ENCODE peak calls at places on chromosomes 16 and 17, in six cellular contexts. L, I, S, B, X and E are unnamed samples.
A peak's percentile ranks its signal among the peaks of the same experiment; 100 is the strongest.

GRCh38 chr17:8997994-8998628 is 23.2 kb upstream of the NTN1 start:
- DNase-seq in B (peak; percentile 85), L (peak; percentile 48), X (peak; percentile 67), S (peak; percentile 74), I (peak; percentile 60), E (peak; percentile 61)

GRCh38 chr16:69274699-69275235 is 36.4 kb upstream of the VPS4A start:
- DNase-seq in I (no peak), X (no peak), B (no peak), S (no peak), L (no peak), E (no peak)

GRCh38 chr16:26129997-26130396 is 438.2 kb downstream of the HS3ST4 start:
- DNase-seq in S (no peak), B (no peak), X (no peak), I (no peak), L (no peak), E (no peak)

GRCh38 chr16:21164521-21165168 is 6.2 kb downstream of the LDAF1 start:
- DNase-seq in L (no peak), X (no peak), S (no peak), I (no peak), B (no peak), E (no peak)

GRCh38 chr16:85080923-85081498 is 31.3 kb downstream of the CIBAR2 start:
- DNase-seq in L (no peak), B (no peak), S (no peak), X (no peak), I (no peak), E (no peak)

GRCh38 chr16:67801889-67802288 is 4.5 kb downstream of the RANBP10 start:
- DNase-seq in X (no peak), B (no peak), I (no peak), L (no peak), S (no peak), E (no peak)

GRCh38 chr16:80803341-80804060 is 897 bp downstream of the CDYL2 start:
- DNase-seq in I (peak; percentile 37), S (peak; percentile 47), X (peak; percentile 26), L (peak; percentile 13), B (peak; percentile 90), E (peak; percentile 14)

GRCh38 chr16:82726306-82726705 is 99.5 kb downstream of the CDH13 start:
- DNase-seq in X (no peak), I (no peak), B (no peak), L (no peak), S (no peak), E (no peak)

GRCh38 chr16:67969286-67970039 is 1.0 kb upstream of the SLC12A4 start:
- DNase-seq in B (peak; percentile 78), I (no peak), X (no peak), S (no peak), L (no peak), E (no peak)

DNA sequence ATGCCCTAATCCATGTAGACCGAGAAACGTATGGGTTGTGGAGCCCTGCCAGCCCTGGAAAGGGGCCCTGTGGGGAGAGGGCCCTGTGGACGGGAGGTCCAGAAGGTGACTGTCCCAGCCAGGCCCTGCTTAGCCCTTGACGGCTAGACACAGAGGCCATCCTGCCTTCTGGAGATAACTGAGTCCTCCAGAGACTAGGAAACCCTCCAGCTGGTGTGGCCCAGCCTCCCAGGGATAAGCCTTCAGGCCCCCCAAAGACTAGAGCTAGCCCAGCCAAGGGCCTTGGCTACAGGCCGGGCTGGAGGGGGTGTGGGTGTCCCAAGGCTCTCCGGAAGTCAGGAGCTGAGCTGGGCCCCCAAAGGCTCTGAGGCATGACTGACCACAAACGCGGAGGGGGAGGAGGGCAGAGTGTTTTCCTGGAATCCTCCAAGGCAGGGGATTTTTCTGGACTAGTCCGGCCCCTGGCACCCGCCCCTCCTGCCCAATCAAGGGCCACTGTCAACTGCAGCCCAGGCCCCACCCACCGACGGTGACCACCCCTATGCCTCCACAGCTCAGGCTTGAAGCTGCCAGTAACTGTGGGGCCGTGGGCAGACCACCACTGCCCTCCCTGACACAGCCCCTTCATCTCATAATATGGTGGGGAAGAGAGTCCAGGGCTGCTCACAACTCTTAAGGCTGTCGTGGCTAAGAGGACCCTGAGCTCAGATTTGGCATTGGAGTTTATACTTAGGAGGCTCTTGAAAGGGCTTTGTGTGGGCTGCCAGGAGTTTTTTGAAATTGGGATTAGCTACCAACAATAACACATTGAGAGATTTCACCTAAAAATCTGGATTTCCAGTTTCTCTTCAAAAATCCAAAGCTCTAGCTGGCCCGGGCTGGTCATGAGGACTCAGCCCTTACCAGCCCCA is 823 bp upstream of the VASN start:
- DNase-seq in B (peak; percentile 77), S (peak; percentile 61), X (peak; percentile 57), L (peak; percentile 98), I (no peak), E (no peak)
- H3K4me3 ChIP-seq in B (peak overlapping the region; percentile 67), S (no peak overlapping the region), X (no peak overlapping the region), L (peak overlapping the region; percentile 28), I (no peak overlapping the region), E (no peak overlapping the region)

GRCh38 chr16:60776311-60776710 is 1259.9 kb downstream of the CDH8 start:
- DNase-seq in L (no peak), I (no peak), S (no peak), X (no peak), B (no peak), E (no peak)

GRCh38 chr16:60771138-60771537 is 1265.1 kb downstream of the CDH8 start:
- DNase-seq in B (no peak), L (no peak), I (peak; percentile 79), X (no peak), S (no peak), E (peak; percentile 14)
- TF ChIP-seq CTCF in B (no peak), L (no peak), I (no peak), X (no peak), S (no peak), E (no peak)

DNA sequence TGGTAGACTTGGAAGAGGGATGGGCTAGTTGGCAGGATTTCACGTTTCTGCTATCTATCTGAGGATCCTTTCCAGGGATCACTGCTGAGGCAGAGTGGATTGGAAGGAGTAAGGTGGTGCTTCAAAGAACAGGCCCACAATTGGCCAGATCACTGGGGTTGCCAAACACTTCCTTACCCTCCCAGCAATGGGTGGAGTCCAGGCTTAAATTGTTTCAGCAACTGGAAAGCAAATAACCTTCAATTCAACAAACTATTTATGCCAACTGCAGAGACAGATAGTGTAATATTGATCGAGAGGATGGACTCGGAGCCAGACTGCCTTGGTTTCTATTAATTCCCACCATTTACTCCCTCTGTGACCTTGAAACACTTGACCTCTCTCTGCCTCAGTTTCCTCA is 2.1 kb downstream of the ARRB2 start:
- DNase-seq in B (no peak), S (no peak), X (no peak), I (no peak), L (no peak), E (peak; percentile 24)
- H3K4me3 ChIP-seq in B (peak overlapping the region; percentile 98), S (no peak overlapping the region), X (no peak overlapping the region), I (peak overlapping the region; percentile 76), L (no peak overlapping the region), E (no peak overlapping the region)

DNA sequence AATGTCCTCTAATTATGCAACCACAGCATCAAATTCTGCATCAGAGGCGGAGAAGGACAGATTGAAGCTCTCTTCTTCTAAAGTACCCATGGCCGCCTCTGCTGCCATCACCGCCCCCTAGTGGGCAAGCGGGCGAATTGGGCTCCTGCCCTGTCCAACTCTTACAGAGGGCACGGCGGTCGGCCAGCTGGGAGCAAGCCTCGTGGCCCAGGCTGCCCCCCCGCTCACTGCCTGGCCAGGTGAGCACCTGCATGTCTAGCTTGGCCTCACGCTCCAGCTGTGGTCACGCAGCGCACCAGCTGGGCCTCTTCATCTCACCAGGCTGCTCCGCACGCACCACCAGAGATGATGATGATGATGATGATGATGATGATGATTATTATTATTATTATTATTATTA is 146.1 kb upstream of the TOM1L1 start:
- DNase-seq in S (no peak), X (no peak), B (peak; percentile 54), I (peak; percentile 3), L (no peak), E (no peak)
- TF ChIP-seq CTCF in S (no peak), X (peak; percentile 34), B (no peak), I (peak; percentile 20), L (no peak), E (no peak)